ENCODE peak calls at places on chromosomes 7 and 10, in four cellular contexts. O, W, K and F are unnamed samples.
A peak's percentile ranks its signal among the peaks of the same experiment; 100 is the strongest.

GRCh38 chr7:54477083-54477482 is 65.1 kb upstream of the VSTM2A start:
- DNase-seq in O (no peak), W (no peak), K (no peak), F (no peak)

GRCh38 chr10:10869592-10869991 is 148.1 kb upstream of the CELF2 start:
- DNase-seq in O (no peak), W (no peak), K (no peak), F (no peak)

GRCh38 chr10:27349987-27350386 is 109.4 kb upstream of the ACBD5 start:
- DNase-seq in O (no peak), W (no peak), K (no peak), F (no peak)

GRCh38 chr7:1508277-1508758 is 4.1 kb upstream of the INTS1 start:
- DNase-seq in O (no peak), W (no peak), K (no peak), F (no peak)

GRCh38 chr10:10516731-10517130 is 500.9 kb upstream of the CELF2 start:
- DNase-seq in O (no peak), W (no peak), K (no peak), F (no peak)

GRCh38 chr7:47461161-47461560 is 120.8 kb downstream of the TNS3 start:
- DNase-seq in O (no peak), W (no peak), K (no peak), F (no peak)

GRCh38 chr10:35300063-35300699 is 36.1 kb upstream of the CCNY start:
- DNase-seq in O (no peak), W (no peak), K (no peak), F (no peak)

GRCh38 chr7:74449809-74450397 is 3.8 kb upstream of the GTF2IRD1 start:
- DNase-seq in O (peak; percentile 31), W (peak; percentile 65), K (no peak), F (peak; percentile 86)

GRCh38 chr10:128150045-128150493 is 23.8 kb upstream of the MKI67 start:
- DNase-seq in O (peak; percentile 49), W (peak; percentile 71), K (peak; percentile 7), F (peak; percentile 82)